ENCODE peak calls at places on chromosomes 6 and 20, in six cellular contexts. X is activated B cell treated with CpG ODN at 0.5 μM for 24 hours, P is Panc1, H is HuH-7.5, K is NCI-H2081, S is COR-L47. Y is an unnamed sample.

GRCh38 chr6:132161283-132161682 is 210.1 kb upstream of the CCN2 start:
- DNase-seq in X (no peak), P (peak; percentile 22), H (peak; percentile 8), K (peak; percentile 1), S (no peak), Y (no peak)

GRCh38 chr6:157442296-157442695 is 61.3 kb downstream of the ZDHHC14 start:
- DNase-seq in X (no peak), P (no peak), H (no peak), K (no peak), S (no peak), Y (no peak)

GRCh38 chr6:75691012-75691411 is 58.0 kb upstream of the MYO6 start:
- DNase-seq in X (no peak), P (no peak), H (no peak), K (no peak), S (no peak), Y (no peak)

GRCh38 chr6:25995507-25995906 is 32.9 kb downstream of the TRIM38 start:
- DNase-seq in X (no peak), P (no peak), H (no peak), K (no peak), S (no peak), Y (no peak)

GRCh38 chr20:23078351-23078993 is 7.7 kb downstream of the CD93 start:
- DNase-seq in X (no peak), P (no peak), H (no peak), K (no peak), S (no peak), Y (no peak)

GRCh38 chr20:884983-885952 is 30.9 kb downstream of the ANGPT4 start:
- DNase-seq in X (no peak), P (no peak), H (no peak), K (no peak), S (no peak), Y (no peak)

GRCh38 chr20:9031951-9032350 is 36.9 kb upstream of the PLCB4 start:
- DNase-seq in X (no peak), P (no peak), H (no peak), K (no peak), S (no peak), Y (no peak)

GRCh38 chr6:10073326-10073725 is 341.5 kb downstream of the TFAP2A start:
- DNase-seq in X (no peak), P (no peak), H (no peak), K (no peak), S (no peak), Y (no peak)

GRCh38 chr20:14960837-14961236 is 623.4 kb upstream of the FLRT3 start:
- DNase-seq in X (no peak), P (no peak), H (no peak), K (no peak), S (no peak), Y (no peak)

GRCh38 chr20:36339646-36340592 is 33.8 kb downstream of the DLGAP4 start:
- DNase-seq in X (no peak), P (no peak), H (no peak), K (no peak), S (no peak), Y (no peak)

GRCh38 chr6:69022991-69023390 is 387.9 kb downstream of the ADGRB3 start:
- DNase-seq in X (no peak), P (no peak), H (no peak), K (no peak), S (no peak), Y (no peak)

GRCh38 chr6:147108256-147108910 is 95.8 kb upstream of the STXBP5 start:
- DNase-seq in X (no peak), P (no peak), H (no peak), K (no peak), S (peak; percentile 6), Y (peak; percentile 8)

GRCh38 chr20:32528291-32528891 is 56.7 kb downstream of the NOL4L start:
- DNase-seq in X (no peak), P (no peak), H (no peak), K (peak; percentile 51), S (peak; percentile 28), Y (peak; percentile 92)

GRCh38 chr6:92231220-92231701 is 1188.1 kb downstream of the EPHA7 start:
- DNase-seq in X (no peak), P (no peak), H (no peak), K (peak; percentile 78), S (peak; percentile 71), Y (peak; percentile 61)

GRCh38 chr6:23478324-23478723 is 647.7 kb upstream of the NRSN1 start:
- DNase-seq in X (no peak), P (no peak), H (no peak), K (no peak), S (no peak), Y (no peak)

GRCh38 chr6:99810942-99811633 is 182.9 kb downstream of the MCHR2 start:
- DNase-seq in X (no peak), P (no peak), H (no peak), K (no peak), S (no peak), Y (no peak)

GRCh38 chr6:112029045-112029822 is 24.7 kb upstream of the CCN6 start:
- DNase-seq in X (peak; percentile 33), P (peak; percentile 46), H (no peak), K (peak; percentile 45), S (peak; percentile 31), Y (peak; percentile 73)

GRCh38 chr6:125747589-125748533 is 1.6 kb upstream of the HEY2 start:
- DNase-seq in X (peak; percentile 46), P (no peak), H (peak; percentile 42), K (peak; percentile 70), S (peak; percentile 60), Y (no peak)

GRCh38 chr20:47061549-47061948 is 166.9 kb downstream of the EYA2 start:
- DNase-seq in X (no peak), P (no peak), H (no peak), K (no peak), S (no peak), Y (no peak)